ENCODE peak calls at places on chromosomes 3 and 15, in ten cellular contexts. F is tibial artery; N is kidney glomerular epithelial cell; L is naive thymus-derived CD8-positive, alpha-beta T cell; Z is natural killer cell treated with Interleukin-12 subunit alpha and Interleukin-12 subunit beta and Interleukin-15 and Interleukin-18, amount 100 ng/mL, for 72 hours; S is activated CD4-positive, alpha-beta T cell treated with anti-CD3 and anti-CD28 coated beads for 24 hours; W is anterior cingulate cortex; I is astrocyte of the spinal cord; P is EL; H is HTR-8/SVneo. U is an unnamed sample.

GRCh38 chr3:50323092-50323600 is 601 bp upstream of the HYAL2 start:
- DNase-seq in I (no peak), H (no peak), N (no peak), S (no peak), Z (no peak), P (no peak), W (no peak), F (no peak), L (no peak), U (no peak)

GRCh38 chr15:66099950-66100671 is 153.4 kb downstream of the MEGF11 start:
- DNase-seq in S (no peak), I (no peak), L (no peak), N (no peak), Z (no peak), W (no peak), F (no peak), H (no peak), P (no peak), U (no peak)

GRCh38 chr15:63189955-63190691 is 717 bp downstream of the RAB8B start:
- DNase-seq in I (no peak), H (no peak), W (no peak), S (no peak), F (no peak), Z (no peak), P (peak), N (no peak), L (no peak), U (no peak)

GRCh38 chr3:160808838-160809237 is 52.8 kb downstream of the PPM1L start:
- DNase-seq in H (no peak), Z (no peak), F (peak), L (no peak), I (no peak), W (no peak), N (no peak), S (no peak), P (no peak), U (no peak)

GRCh38 chr15:36982441-36982840 is 117.9 kb downstream of the MEIS2 start:
- DNase-seq in H (no peak), L (no peak), Z (no peak), I (no peak), W (no peak), S (no peak), P (no peak), N (no peak), F (no peak), U (no peak)

GRCh38 chr3:66256806-66257205 is 36.0 kb downstream of the SLC25A26 start:
- DNase-seq in F (no peak), Z (no peak), N (no peak), P (no peak), H (no peak), W (no peak), S (no peak), I (no peak), L (no peak), U (no peak)

GRCh38 chr3:40753956-40754355 is 229.2 kb downstream of the ZNF621 start:
- DNase-seq in W (peak), L (no peak), F (no peak), Z (no peak), S (no peak), H (no peak), P (no peak), N (no peak), I (no peak), U (no peak)

GRCh38 chr3:141795719-141796435 is 32.7 kb downstream of the GRK7 start:
- DNase-seq in F (peak), I (peak), H (no peak), P (no peak), Z (no peak), W (no peak), L (no peak), N (no peak), S (peak), U (peak)

GRCh38 chr3:154181127-154181691 is 60.0 kb downstream of the ARHGEF26 start:
- DNase-seq in P (no peak), W (no peak), I (no peak), Z (no peak), L (no peak), H (no peak), F (no peak), N (no peak), S (no peak), U (no peak)

GRCh38 chr15:40418126-40418525 is 12.5 kb downstream of the IVD start:
- DNase-seq in I (no peak), F (no peak), Z (no peak), S (no peak), W (no peak), N (no peak), P (no peak), H (no peak), L (no peak), U (no peak)

GRCh38 chr15:93165737-93166136 is 76.7 kb upstream of the RGMA start:
- DNase-seq in S (no peak), L (no peak), N (no peak), F (no peak), Z (no peak), H (no peak), I (no peak), P (no peak), W (no peak), U (no peak)

GRCh38 chr15:36468746-36469145 is 110.7 kb upstream of the CDIN1 start:
- DNase-seq in W (no peak), P (peak), I (peak), S (no peak), F (no peak), Z (no peak), N (no peak), H (no peak), L (no peak), U (no peak)

GRCh38 chr3:98563661-98564281 is 29.6 kb downstream of the CPOX start:
- DNase-seq in N (peak), I (peak), P (peak), H (peak), L (no peak), W (no peak), F (no peak), S (no peak), Z (no peak), U (no peak)

GRCh38 chr3:188607810-188608209 is 453.9 kb downstream of the LPP start:
- DNase-seq in N (no peak), L (no peak), I (no peak), S (no peak), W (no peak), Z (no peak), H (no peak), P (no peak), F (no peak), U (no peak)

GRCh38 chr15:47300035-47300434 is 417.3 kb upstream of the SEMA6D start:
- DNase-seq in I (no peak), Z (no peak), L (no peak), S (no peak), W (no peak), P (no peak), H (no peak), N (no peak), F (no peak), U (no peak)

GRCh38 chr15:20340931-20341661 is 200.5 kb downstream of the GOLGA6L6 start:
- DNase-seq in W (no peak), P (no peak), I (peak), Z (peak), L (peak), S (no peak), H (no peak), F (peak), N (no peak), U (no peak)

GRCh38 chr3:43477600-43477999 is 144.2 kb downstream of the ANO10 start:
- DNase-seq in N (no peak), S (peak), H (no peak), L (peak), F (no peak), P (no peak), Z (peak), W (no peak), I (no peak), U (peak)

GRCh38 chr3:23944007-23944760 is 902 bp upstream of the NR1D2 start:
- DNase-seq in I (no peak), P (no peak), H (no peak), F (no peak), S (no peak), N (no peak), L (no peak), Z (no peak), W (no peak), U (no peak)

GRCh38 chr15:44066211-44066827 is 128.8 kb downstream of the FRMD5 start:
- DNase-seq in I (peak), L (peak), F (no peak), N (peak), S (peak), P (peak), H (peak), W (peak), Z (peak), U (peak)

GRCh38 chr3:24201301-24201700 is 256.2 kb downstream of the NR1D2 start:
- DNase-seq in H (no peak), P (peak), F (no peak), S (no peak), I (no peak), W (no peak), N (no peak), L (no peak), Z (no peak), U (no peak)

GRCh38 chr15:101307048-101307896 is 12.2 kb upstream of the SNRPA1 start:
- DNase-seq in L (peak), Z (peak), I (no peak), P (no peak), N (no peak), W (no peak), F (no peak), S (no peak), H (no peak), U (no peak)

GRCh38 chr3:71168961-71169411 is 414.5 kb downstream of the FOXP1 start:
- DNase-seq in H (no peak), N (no peak), L (no peak), W (no peak), S (no peak), P (no peak), Z (no peak), F (no peak), I (peak), U (no peak)

GRCh38 chr3:154178172-154178571 is 57.0 kb downstream of the ARHGEF26 start:
- DNase-seq in L (no peak), S (no peak), Z (no peak), H (no peak), N (no peak), W (no peak), F (no peak), I (no peak), P (no peak), U (no peak)

U was measured in stimulated activated CD4-positive, alpha-beta T cell treated with anti-CD3 and anti-CD28 coated beads, Interleukin-4, amount 100 ng/mL, for 48 hours.